ENCODE peak calls at places on chromosomes 16 and 17, in four cellular contexts. Q, W, Y and M are unnamed samples.
A peak's percentile ranks its signal among the peaks of the same experiment; 100 is the strongest.

GRCh38 chr17:29628619-29629018 is 5.9 kb upstream of the CORO6 start:
- DNase-seq in Q (no peak), W (no peak), Y (no peak), M (no peak)

GRCh38 chr16:13118091-13118490 is 216.7 kb downstream of the SHISA9 start:
- DNase-seq in Q (no peak), W (no peak), Y (no peak), M (no peak)

GRCh38 chr16:10743610-10744369 is at the start of gene NUBP1:
- DNase-seq in Q (peak; percentile 100), W (peak; percentile 98), Y (peak; percentile 98), M (peak; percentile 99)

GRCh38 chr17:3963214-3964201 is 729 bp downstream of the ATP2A3 start:
- DNase-seq in Q (peak; percentile 71), W (no peak), Y (no peak), M (no peak)

GRCh38 chr16:10744370-10745030 is 858 bp downstream of the NUBP1 start:
- DNase-seq in Q (no peak), W (no peak), Y (no peak), M (no peak)

GRCh38 chr17:31803494-31804213 is 55.4 kb downstream of the COPRS start:
- DNase-seq in Q (no peak), W (no peak), Y (peak; percentile 35), M (no peak)

GRCh38 chr17:80068301-80069160 is 32.1 kb downstream of the CCDC40 start:
- DNase-seq in Q (no peak), W (no peak), Y (no peak), M (peak; percentile 27)

GRCh38 chr17:44132275-44132821 is 8.9 kb upstream of the HDAC5 start:
- DNase-seq in Q (no peak), W (no peak), Y (peak; percentile 89), M (no peak)

GRCh38 chr16:75045424-75045823 is 46.6 kb downstream of the ZNRF1 start:
- DNase-seq in Q (no peak), W (no peak), Y (no peak), M (no peak)
- H3K79me2 ChIP-seq in Q (peaks cover 92% of the 10 kb centered on the region), W (peaks cover 12% of the 10 kb centered on the region), Y (peaks cover 2% of the 10 kb centered on the region), M (peaks cover 40% of the 10 kb centered on the region)

DNA sequence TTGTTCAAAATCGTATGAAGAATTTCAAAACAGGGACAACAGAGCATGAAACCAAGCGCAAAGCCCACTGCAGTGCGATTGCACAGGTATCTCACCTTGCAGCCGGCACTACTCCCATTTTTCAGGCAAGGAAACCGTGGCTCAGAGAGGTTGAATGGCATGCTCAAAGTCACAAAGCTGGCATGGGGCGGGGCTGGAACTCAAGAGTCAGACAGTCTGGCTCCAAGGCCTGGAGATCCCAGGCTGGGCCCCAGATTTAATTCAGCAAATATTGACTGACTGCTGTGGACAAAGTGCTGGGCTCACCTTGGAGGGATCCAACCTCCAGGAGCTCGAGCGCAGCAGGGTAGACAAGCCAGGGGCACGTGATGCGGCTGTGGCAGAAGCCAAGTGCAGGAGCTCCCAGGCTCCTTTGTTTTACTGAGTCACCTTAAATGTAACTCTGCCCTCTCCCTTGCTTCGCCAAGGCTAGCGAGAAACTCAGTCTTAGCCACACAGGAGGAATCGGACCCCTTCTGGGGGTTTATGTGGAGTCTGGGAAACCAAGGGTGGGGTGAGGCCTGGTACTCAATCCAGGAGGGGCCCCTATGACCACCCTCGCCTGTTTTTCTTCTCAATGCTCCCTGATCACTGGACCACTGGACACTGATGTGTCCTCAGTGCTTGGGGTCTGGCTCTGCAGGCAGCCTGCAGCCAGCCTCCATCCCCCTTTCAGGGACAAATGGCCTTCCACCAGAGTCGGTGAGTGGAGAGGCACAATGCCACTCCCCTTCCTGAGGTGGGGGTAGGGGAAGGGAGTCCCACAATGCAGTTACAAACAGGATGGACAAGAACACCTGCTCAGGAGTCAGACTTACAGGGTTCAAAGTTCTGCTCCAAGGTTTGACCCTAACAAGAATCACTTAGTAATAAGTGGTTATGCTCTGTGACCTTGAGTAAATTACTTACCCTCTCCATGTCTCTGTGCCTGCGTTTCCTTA is 3.9 kb upstream of the SPATA20 start:
- DNase-seq in Q (no peak), W (no peak), Y (no peak), M (no peak)
- H3K4ac ChIP-seq in Q (no peak overlapping the region), W (no peak overlapping the region), Y (no peak overlapping the region), M (no peak overlapping the region)

GRCh38 chr16:84712801-84713775 is 13.3 kb downstream of the USP10 start:
- DNase-seq in Q (peak; percentile 42), W (no peak), Y (no peak), M (no peak)

GRCh38 chr16:84717484-84717883 is 17.7 kb downstream of the USP10 start:
- DNase-seq in Q (peak; percentile 20), W (no peak), Y (no peak), M (no peak)

GRCh38 chr16:84716740-84717139 is 16.9 kb downstream of the USP10 start:
- DNase-seq in Q (peak; percentile 17), W (no peak), Y (no peak), M (no peak)

GRCh38 chr16:84714028-84714427 is 14.2 kb downstream of the USP10 start:
- DNase-seq in Q (peak; percentile 50), W (no peak), Y (no peak), M (no peak)

DNA sequence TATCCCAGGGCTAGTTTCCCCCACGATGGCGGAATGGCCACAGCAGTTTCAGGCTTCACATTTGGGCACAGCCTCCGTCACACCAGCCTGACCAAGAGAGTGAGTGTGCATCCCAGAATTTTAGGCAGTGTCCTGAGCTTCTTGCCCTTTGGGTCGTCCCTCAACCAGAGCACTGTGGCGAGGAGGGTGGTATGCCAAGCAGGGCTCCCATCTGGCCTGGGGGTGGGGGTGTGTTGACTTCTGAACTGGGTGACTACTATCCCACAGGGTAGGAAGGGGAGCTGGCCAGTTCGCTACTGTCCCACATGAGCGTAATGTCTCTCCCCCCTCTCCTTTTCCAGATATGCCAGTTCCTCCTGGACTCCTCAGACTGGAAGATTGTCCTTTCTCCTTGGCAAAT is 16.1 kb downstream of the USP10 start:
- DNase-seq in Q (peak; percentile 41), W (no peak), Y (no peak), M (no peak)
- H3K79me2 ChIP-seq in Q (peaks cover 100% of the 10 kb centered on the region), W (peaks cover 78% of the 10 kb centered on the region), Y (peaks cover 32% of the 10 kb centered on the region), M (peaks cover 94% of the 10 kb centered on the region)

DNA sequence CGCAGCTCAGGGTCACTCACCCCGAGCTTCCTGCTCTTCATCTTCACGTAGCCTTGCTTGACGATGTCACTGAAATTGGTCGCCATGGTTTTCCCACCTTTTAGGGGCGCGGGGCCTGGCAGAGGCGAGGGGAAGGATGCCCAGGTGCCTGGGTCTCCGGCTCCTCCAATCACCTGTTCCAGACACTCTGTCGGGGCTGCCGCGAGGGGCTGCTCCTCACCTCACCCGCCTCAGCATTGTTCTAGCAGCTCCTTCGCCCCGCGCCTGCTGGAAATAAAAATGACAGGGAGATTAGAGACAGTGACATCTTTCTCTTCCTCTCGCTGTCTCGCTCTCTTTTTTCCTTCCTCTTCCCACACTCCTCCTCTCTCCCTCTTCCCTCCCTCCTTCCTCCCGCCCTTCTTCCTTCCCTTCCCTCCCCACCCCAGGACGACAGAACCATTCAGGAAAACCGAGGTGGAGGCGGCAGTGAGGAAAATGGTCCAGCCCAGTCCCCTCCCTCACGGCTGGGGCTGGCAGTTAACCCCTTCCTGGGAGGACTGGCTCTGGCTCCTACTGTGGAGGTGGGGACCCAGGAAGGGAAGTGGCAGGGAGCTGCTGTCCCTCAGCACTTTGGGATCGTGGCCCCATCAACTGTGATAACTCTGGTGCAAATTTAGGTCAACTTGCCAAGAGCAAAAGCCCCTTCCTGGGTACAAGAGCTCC is 6.7 kb downstream of the DOK4 start:
- DNase-seq in Q (peak; percentile 83), W (peak; percentile 80), Y (no peak), M (peak; percentile 92)
- H3K4ac ChIP-seq in Q (no peak overlapping the region), W (no peak overlapping the region), Y (peak overlapping the region; percentile 89), M (peak overlapping the region; percentile 19)

GRCh38 chr17:49815761-49816281 is 27.3 kb downstream of the KAT7 start:
- DNase-seq in Q (no peak), W (peak; percentile 91), Y (no peak), M (peak; percentile 94)

GRCh38 chr17:49820773-49821172 is 27.1 kb downstream of the TAC4 start:
- DNase-seq in Q (no peak), W (no peak), Y (no peak), M (no peak)

GRCh38 chr17:49819651-49820050 is 28.2 kb downstream of the TAC4 start:
- DNase-seq in Q (no peak), W (no peak), Y (no peak), M (no peak)

GRCh38 chr17:49819118-49819517 is 28.8 kb downstream of the TAC4 start:
- DNase-seq in Q (no peak), W (no peak), Y (no peak), M (no peak)

GRCh38 chr17:49817993-49818392 is 29.5 kb downstream of the KAT7 start:
- DNase-seq in Q (no peak), W (no peak), Y (no peak), M (no peak)
- H3K79me2 ChIP-seq in Q (peaks cover 37% of the 10 kb centered on the region), W (peaks cover 7% of the 10 kb centered on the region), Y (no peaks in the 10 kb centered on the region), M (peaks cover 27% of the 10 kb centered on the region)

GRCh38 chr17:81364278-81365147 is 30.7 kb upstream of the BAHCC1 start:
- DNase-seq in Q (no peak), W (peak; percentile 30), Y (no peak), M (no peak)
- H3K4ac ChIP-seq in Q (no peak overlapping the region), W (no peak overlapping the region), Y (no peak overlapping the region), M (no peak overlapping the region)

GRCh38 chr17:7239091-7240027 is at the start of gene PHF23:
- DNase-seq in Q (peak; percentile 94), W (peak; percentile 100), Y (peak; percentile 99), M (peak; percentile 100)

GRCh38 chr17:7241783-7242716 is at the start of gene GABARAP:
- DNase-seq in Q (peak; percentile 97), W (peak; percentile 93), Y (peak; percentile 76), M (peak; percentile 93)

GRCh38 chr17:7242717-7243576 is 698 bp upstream of the GABARAP start:
- DNase-seq in Q (peak; percentile 96), W (peak; percentile 99), Y (peak; percentile 93), M (peak; percentile 98)

GRCh38 chr17:7240375-7240774 is 1.1 kb upstream of the PHF23 start:
- DNase-seq in Q (no peak), W (no peak), Y (no peak), M (no peak)

GRCh38 chr17:7241047-7241733 is 1.1 kb downstream of the GABARAP start:
- DNase-seq in Q (no peak), W (no peak), Y (no peak), M (no peak)
- H3K79me2 ChIP-seq in Q (peaks cover 42% of the 10 kb centered on the region), W (peaks cover 8% of the 10 kb centered on the region), Y (peaks cover 23% of the 10 kb centered on the region), M (peaks cover 41% of the 10 kb centered on the region)